ENCODE peak calls at places on chromosomes 4 and X, in five cellular contexts. J is uterus, W is lower leg skin, K is endothelial cell of umbilical vein, G is A549. S is an unnamed sample.

GRCh38 chr4:53183754-53184153 is 182.1 kb downstream of the SCFD2 start:
- DNase-seq in K (no peak), G (no peak), W (no peak), J (no peak), S (no peak)

GRCh38 chr4:86741841-86742240 is 107.3 kb downstream of the SLC10A6 start:
- DNase-seq in W (no peak), J (no peak), K (no peak), G (no peak), S (no peak)

GRCh38 chr4:176188654-176189053 is 6.7 kb downstream of the SPATA4 start:
- DNase-seq in J (no peak), G (no peak), W (no peak), K (no peak), S (no peak)

GRCh38 chr4:79673321-79673720 is 265.3 kb upstream of the GK2 start:
- DNase-seq in W (no peak), J (no peak), K (peak; percentile 3), G (no peak), S (no peak)

GRCh38 chrX:153883163-153883843 is 2.7 kb downstream of the L1CAM start:
- DNase-seq in K (no peak), G (no peak), W (no peak), J (no peak), S (no peak)

GRCh38 chr4:5770051-5770450 is 59.0 kb downstream of the EVC start:
- DNase-seq in W (no peak), G (no peak), K (no peak), J (no peak), S (no peak)

GRCh38 chr4:57098945-57099344 is 11.2 kb downstream of the IGFBP7 start:
- DNase-seq in G (no peak), J (no peak), K (no peak), W (no peak), S (no peak)

GRCh38 chr4:72314869-72315268 is 254.2 kb downstream of the ADAMTS3 start:
- DNase-seq in K (peak; percentile 63), G (peak; percentile 1), W (peak; percentile 20), J (peak; percentile 18), S (no peak)

GRCh38 chr4:4758708-4759107 is 100.8 kb upstream of the MSX1 start:
- DNase-seq in K (no peak), J (no peak), W (no peak), G (no peak), S (no peak)

GRCh38 chr4:178689926-178690325 is 1247.7 kb upstream of the AGA start:
- DNase-seq in J (no peak), W (no peak), G (no peak), K (no peak), S (no peak)

GRCh38 chr4:26238782-26239647 is 81.8 kb upstream of the RBPJ start:
- DNase-seq in K (no peak), G (no peak), W (no peak), J (no peak), S (no peak)

GRCh38 chrX:153793291-153793690 is 884 bp downstream of the IDH3G start:
- DNase-seq in W (no peak), J (no peak), K (no peak), G (no peak), S (no peak)

GRCh38 chr4:7105261-7105660 is 37.4 kb upstream of the GRPEL1 start:
- DNase-seq in J (no peak), K (no peak), W (no peak), G (no peak), S (no peak)

GRCh38 chr4:65508169-65508568 is 162.1 kb downstream of the EPHA5 start:
- DNase-seq in G (peak; percentile 13), J (no peak), W (no peak), K (peak; percentile 90), S (no peak)

GRCh38 chrX:155857561-155857960 is 23.6 kb upstream of the VAMP7 start:
- DNase-seq in W (no peak), G (peak; percentile 37), K (no peak), J (no peak), S (no peak)

GRCh38 chrX:20547649-20548051 is 280.9 kb upstream of the RPS6KA3 start:
- DNase-seq in W (no peak), K (no peak), J (no peak), G (peak; percentile 74), S (no peak)

GRCh38 chr4:1629704-1630093 is 54.4 kb downstream of the FAM53A start:
- DNase-seq in J (no peak), K (no peak), G (no peak), W (no peak), S (no peak)

GRCh38 chr4:129926936-129927335 is 831.0 kb downstream of the C4orf33 start:
- DNase-seq in G (no peak), W (no peak), J (no peak), K (peak; percentile 7), S (no peak)

GRCh38 chrX:77668391-77669237 is 117.4 kb downstream of the ATRX start:
- DNase-seq in G (peak; percentile 40), K (peak; percentile 81), J (no peak), W (no peak), S (no peak)

GRCh38 chrX:40719218-40719617 is 16.1 kb downstream of the MED14 start:
- DNase-seq in W (no peak), K (peak; percentile 46), G (no peak), J (no peak), S (no peak)

GRCh38 chr4:65893311-65893710 is 223.0 kb upstream of the EPHA5 start:
- DNase-seq in W (no peak), K (no peak), G (no peak), J (no peak), S (no peak)

GRCh38 chr4:119550857-119551532 is 77.6 kb downstream of the PDE5A start:
- DNase-seq in W (no peak), J (no peak), G (no peak), K (no peak), S (no peak)

GRCh38 chr4:110296892-110297291 is 98.5 kb upstream of the ELOVL6 start:
- DNase-seq in G (no peak), K (no peak), J (no peak), W (no peak), S (no peak)
- TF ChIP-seq POLR2A in G (no peak), K (no peak), J (no peak), W (no peak), S (no peak)

DNA sequence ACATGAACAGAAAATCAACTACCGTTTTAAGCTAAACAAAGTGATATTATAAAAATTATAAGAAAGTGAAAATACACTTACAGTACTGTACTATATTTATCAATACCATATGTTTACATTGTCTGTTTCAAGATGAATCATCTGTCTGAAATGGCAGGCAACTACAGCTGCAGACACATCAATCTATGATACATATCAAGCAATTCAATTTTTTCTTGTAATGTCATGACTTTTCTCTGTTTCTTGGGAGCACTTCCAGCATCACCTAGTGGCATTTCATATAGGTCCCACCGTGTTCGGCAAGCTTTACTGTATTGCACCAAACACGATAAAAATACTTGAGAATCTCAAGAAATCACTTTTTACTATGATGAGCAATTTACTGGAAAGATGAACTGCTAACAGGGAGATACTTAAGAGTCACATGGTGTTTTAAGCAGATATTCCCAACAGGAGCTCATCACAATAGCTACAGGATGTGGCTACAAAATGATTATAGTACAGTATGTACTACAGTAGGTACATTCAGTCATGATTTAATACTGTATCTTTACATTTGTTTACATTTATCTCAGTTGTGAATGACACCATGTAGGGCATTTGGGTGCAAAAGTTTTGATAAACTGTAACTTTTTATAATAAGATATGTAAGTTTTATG is 207.4 kb downstream of the ADAM29 start:
- DNase-seq in W (no peak), K (no peak), G (no peak), J (no peak), S (no peak)
- TF ChIP-seq CTCF in W (no peak), K (no peak), G (no peak), J (no peak), S (no peak)

GRCh38 chrX:107711521-107712041 is 64.0 kb downstream of the TSC22D3 start:
- DNase-seq in K (no peak), W (no peak), J (peak; percentile 21), G (no peak), S (no peak)

GRCh38 chrX:107710617-107711391 is 64.8 kb downstream of the TSC22D3 start:
- DNase-seq in G (peak; percentile 84), K (peak; percentile 87), J (peak; percentile 79), W (peak; percentile 72), S (peak; percentile 13)

GRCh38 chrX:107714196-107714811 is 61.3 kb downstream of the TSC22D3 start:
- DNase-seq in W (no peak), J (no peak), G (no peak), K (no peak), S (no peak)

GRCh38 chrX:107713205-107714195 is 62.1 kb downstream of the TSC22D3 start:
- DNase-seq in J (no peak), K (no peak), G (no peak), W (no peak), S (no peak)

GRCh38 chrX:107712231-107713204 is 63.1 kb downstream of the TSC22D3 start:
- DNase-seq in G (no peak), K (no peak), J (peak; percentile 57), W (peak; percentile 65), S (no peak)
- TF ChIP-seq POLR2A in G (no peak), K (no peak), J (peak; percentile 14), W (no peak), S (peak; percentile 29)

GRCh38 chrX:15495801-15496200 is 2.7 kb upstream of the PIR start:
- DNase-seq in G (no peak), W (no peak), K (no peak), J (no peak), S (no peak)

GRCh38 chrX:15498741-15499140 is 1.9 kb upstream of the BMX start:
- DNase-seq in K (peak; percentile 71), W (no peak), J (no peak), G (no peak), S (no peak)

GRCh38 chrX:15497865-15498264 is 2.7 kb upstream of the BMX start:
- DNase-seq in J (peak; percentile 25), W (no peak), K (peak; percentile 79), G (peak; percentile 50), S (no peak)

GRCh38 chrX:15496809-15497208 is 3.7 kb upstream of the PIR start:
- DNase-seq in G (no peak), J (no peak), K (peak; percentile 34), W (no peak), S (no peak)

DNA sequence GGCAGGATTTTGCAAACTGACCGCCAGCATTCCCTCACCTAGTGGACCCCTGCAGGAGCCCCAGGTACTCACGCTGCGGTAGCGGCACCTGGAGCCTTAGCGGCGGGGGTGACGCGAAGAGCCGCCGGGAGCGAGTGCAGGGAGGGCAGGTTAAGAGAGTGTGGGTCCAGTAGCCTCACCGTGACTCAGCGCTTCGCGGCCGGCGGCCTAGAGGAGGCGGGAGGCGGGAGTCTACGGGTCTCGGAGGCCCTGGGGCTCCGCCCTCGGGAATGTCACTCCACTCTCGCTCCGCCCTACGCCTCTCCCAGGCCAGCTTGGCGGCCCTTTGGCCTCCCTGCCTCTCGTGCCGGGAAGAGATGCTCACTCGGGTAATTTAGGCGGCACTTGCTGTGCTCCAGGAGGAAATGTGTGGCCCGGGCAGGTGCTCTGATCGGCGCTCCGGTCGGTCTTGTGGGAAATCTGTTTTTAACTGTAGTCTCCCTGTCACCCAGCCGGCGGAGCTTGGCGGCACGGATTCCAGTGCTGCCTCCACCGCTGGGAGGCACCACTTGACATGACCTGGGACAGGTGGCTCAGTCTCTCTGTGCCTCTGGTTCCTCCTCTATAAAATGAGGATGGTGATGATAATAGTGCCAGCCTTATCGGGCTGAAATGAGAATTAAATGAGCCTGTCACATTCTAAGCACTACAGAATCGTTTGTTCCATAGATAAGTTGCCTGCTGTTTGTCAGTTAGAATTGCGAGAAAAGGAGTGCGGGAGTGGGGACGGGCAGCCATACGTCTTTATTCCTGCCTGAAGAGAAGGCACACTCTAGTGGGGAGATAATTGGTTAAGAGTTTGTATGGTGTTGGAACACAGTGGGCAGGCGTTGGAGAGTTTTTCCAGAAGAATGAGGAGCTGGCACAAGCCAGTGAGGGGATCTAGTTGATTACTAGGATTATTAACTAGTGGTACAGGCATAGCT is at the start of gene PIR:
- DNase-seq in W (peak; percentile 72), G (peak; percentile 91), K (peak; percentile 85), J (peak; percentile 84), S (no peak)
- TF ChIP-seq CTCF in W (no peak), G (peak; percentile 52), K (peak; percentile 48), J (peak; percentile 52), S (peak; percentile 16)